ENCODE peak calls at places on chromosome 1, in ten cellular contexts. One of them, this sample, is unnamed.

GRCh38 chr1:170676628-170677027 is 12.7 kb downstream of the PRRX1 start:
- DNase-seq in NB4: no peak
- DNase-seq in endothelial cell of umbilical vein: no peak
- DNase-seq in tibial nerve: no peak
- DNase-seq in right lobe of liver: no peak
- DNase-seq in heart left ventricle: no peak
- DNase-seq in suprapubic skin: no peak
- DNase-seq in ovary: no peak
- DNase-seq in GM12892: no peak
- DNase-seq in H54: no peak
- DNase-seq in this sample: no peak

GRCh38 chr1:220528049-220528678 is at the start of gene MARK1:
- DNase-seq in heart left ventricle: peak; percentile 84
- DNase-seq in tibial nerve: peak; percentile 33
- DNase-seq in endothelial cell of umbilical vein: peak; percentile 37
- DNase-seq in right lobe of liver: peak; percentile 56
- DNase-seq in NB4: peak; percentile 5
- DNase-seq in ovary: peak; percentile 18
- DNase-seq in H54: peak; percentile 28
- DNase-seq in suprapubic skin: peak; percentile 85
- DNase-seq in GM12892: peak; percentile 50
- DNase-seq in this sample: no peak

GRCh38 chr1:16405441-16405840 is 31.8 kb downstream of the SPATA21 start:
- DNase-seq in right lobe of liver: no peak
- DNase-seq in NB4: no peak
- DNase-seq in heart left ventricle: no peak
- DNase-seq in tibial nerve: no peak
- DNase-seq in H54: no peak
- DNase-seq in ovary: no peak
- DNase-seq in GM12892: no peak
- DNase-seq in endothelial cell of umbilical vein: no peak
- DNase-seq in suprapubic skin: no peak
- DNase-seq in this sample: no peak

GRCh38 chr1:36517415-36517814 is 34.7 kb upstream of the CSF3R start:
- DNase-seq in heart left ventricle: no peak
- DNase-seq in suprapubic skin: no peak
- DNase-seq in H54: no peak
- DNase-seq in GM12892: no peak
- DNase-seq in endothelial cell of umbilical vein: no peak
- DNase-seq in right lobe of liver: no peak
- DNase-seq in ovary: no peak
- DNase-seq in tibial nerve: no peak
- DNase-seq in NB4: no peak
- DNase-seq in this sample: peak; percentile 35

GRCh38 chr1:112706505-112707216 is at the start of gene RHOC:
- DNase-seq in heart left ventricle: peak; percentile 85
- DNase-seq in endothelial cell of umbilical vein: no peak
- DNase-seq in tibial nerve: no peak
- DNase-seq in GM12892: peak; percentile 81
- DNase-seq in ovary: peak; percentile 74
- DNase-seq in NB4: peak; percentile 79
- DNase-seq in H54: peak; percentile 69
- DNase-seq in suprapubic skin: no peak
- DNase-seq in right lobe of liver: peak; percentile 80
- DNase-seq in this sample: peak; percentile 72

GRCh38 chr1:12290828-12291227 is 61.0 kb downstream of the VPS13D start:
- DNase-seq in NB4: no peak
- DNase-seq in tibial nerve: no peak
- DNase-seq in ovary: no peak
- DNase-seq in GM12892: no peak
- DNase-seq in endothelial cell of umbilical vein: no peak
- DNase-seq in right lobe of liver: no peak
- DNase-seq in heart left ventricle: no peak
- DNase-seq in H54: no peak
- DNase-seq in suprapubic skin: no peak
- DNase-seq in this sample: no peak

GRCh38 chr1:171486048-171486519 is 754 bp downstream of the PRRC2C start:
- DNase-seq in endothelial cell of umbilical vein: peak; percentile 71
- DNase-seq in heart left ventricle: no peak
- DNase-seq in ovary: no peak
- DNase-seq in suprapubic skin: no peak
- DNase-seq in right lobe of liver: no peak
- DNase-seq in H54: peak; percentile 18
- DNase-seq in GM12892: peak; percentile 8
- DNase-seq in NB4: peak; percentile 83
- DNase-seq in tibial nerve: peak; percentile 40
- DNase-seq in this sample: peak; percentile 74

GRCh38 chr1:2392071-2392442 is 416 bp downstream of the RER1 start:
- DNase-seq in heart left ventricle: no peak
- DNase-seq in NB4: no peak
- DNase-seq in H54: no peak
- DNase-seq in ovary: no peak
- DNase-seq in endothelial cell of umbilical vein: peak; percentile 25
- DNase-seq in right lobe of liver: no peak
- DNase-seq in suprapubic skin: no peak
- DNase-seq in tibial nerve: no peak
- DNase-seq in GM12892: no peak
- DNase-seq in this sample: peak; percentile 60

GRCh38 chr1:30842698-30843354 is 65.7 kb downstream of the SDC3 start:
- DNase-seq in right lobe of liver: no peak
- DNase-seq in suprapubic skin: no peak
- DNase-seq in endothelial cell of umbilical vein: no peak
- DNase-seq in tibial nerve: no peak
- DNase-seq in ovary: no peak
- DNase-seq in GM12892: no peak
- DNase-seq in H54: no peak
- DNase-seq in heart left ventricle: no peak
- DNase-seq in NB4: no peak
- DNase-seq in this sample: no peak

GRCh38 chr1:59552001-59552400 is 255.1 kb downstream of the FGGY start:
- DNase-seq in tibial nerve: no peak
- DNase-seq in H54: no peak
- DNase-seq in ovary: no peak
- DNase-seq in NB4: peak; percentile 24
- DNase-seq in endothelial cell of umbilical vein: no peak
- DNase-seq in right lobe of liver: no peak
- DNase-seq in heart left ventricle: no peak
- DNase-seq in GM12892: no peak
- DNase-seq in suprapubic skin: no peak
- DNase-seq in this sample: no peak

GRCh38 chr1:39900662-39901485 is 843 bp downstream of the MYCL start:
- DNase-seq in endothelial cell of umbilical vein: no peak
- DNase-seq in ovary: no peak
- DNase-seq in GM12892: peak; percentile 33
- DNase-seq in NB4: no peak
- DNase-seq in heart left ventricle: no peak
- DNase-seq in suprapubic skin: no peak
- DNase-seq in H54: no peak
- DNase-seq in right lobe of liver: peak; percentile 85
- DNase-seq in tibial nerve: no peak
- DNase-seq in this sample: no peak

GRCh38 chr1:12434174-12434573 is 183.8 kb downstream of the DHRS3 start:
- DNase-seq in suprapubic skin: no peak
- DNase-seq in endothelial cell of umbilical vein: peak; percentile 88
- DNase-seq in tibial nerve: no peak
- DNase-seq in GM12892: no peak
- DNase-seq in right lobe of liver: no peak
- DNase-seq in NB4: peak; percentile 89
- DNase-seq in ovary: no peak
- DNase-seq in heart left ventricle: no peak
- DNase-seq in H54: peak; percentile 21
- DNase-seq in this sample: no peak

GRCh38 chr1:118960026-118960561 is 28.0 kb downstream of the TBX15 start:
- DNase-seq in right lobe of liver: no peak
- DNase-seq in GM12892: no peak
- DNase-seq in tibial nerve: no peak
- DNase-seq in ovary: no peak
- DNase-seq in suprapubic skin: no peak
- DNase-seq in H54: no peak
- DNase-seq in endothelial cell of umbilical vein: no peak
- DNase-seq in heart left ventricle: no peak
- DNase-seq in NB4: no peak
- DNase-seq in this sample: no peak

GRCh38 chr1:29124366-29125236 is 898 bp upstream of the TMEM200B start:
- DNase-seq in endothelial cell of umbilical vein: peak; percentile 72
- DNase-seq in ovary: peak; percentile 94
- DNase-seq in tibial nerve: peak; percentile 82
- DNase-seq in H54: peak; percentile 74
- DNase-seq in GM12892: peak; percentile 64
- DNase-seq in heart left ventricle: peak; percentile 90
- DNase-seq in suprapubic skin: peak; percentile 91
- DNase-seq in NB4: peak; percentile 67
- DNase-seq in right lobe of liver: peak; percentile 78
- DNase-seq in this sample: peak; percentile 72

GRCh38 chr1:18060331-18060730 is 47.3 kb upstream of the IGSF21 start:
- DNase-seq in suprapubic skin: no peak
- DNase-seq in H54: no peak
- DNase-seq in endothelial cell of umbilical vein: no peak
- DNase-seq in NB4: no peak
- DNase-seq in tibial nerve: no peak
- DNase-seq in heart left ventricle: no peak
- DNase-seq in GM12892: no peak
- DNase-seq in ovary: no peak
- DNase-seq in right lobe of liver: no peak
- DNase-seq in this sample: no peak

GRCh38 chr1:63779338-63779819 is 5.6 kb downstream of the ROR1 start:
- DNase-seq in H54: no peak
- DNase-seq in tibial nerve: no peak
- DNase-seq in NB4: no peak
- DNase-seq in suprapubic skin: no peak
- DNase-seq in endothelial cell of umbilical vein: no peak
- DNase-seq in GM12892: no peak
- DNase-seq in heart left ventricle: no peak
- DNase-seq in ovary: no peak
- DNase-seq in right lobe of liver: no peak
- DNase-seq in this sample: no peak

DNA sequence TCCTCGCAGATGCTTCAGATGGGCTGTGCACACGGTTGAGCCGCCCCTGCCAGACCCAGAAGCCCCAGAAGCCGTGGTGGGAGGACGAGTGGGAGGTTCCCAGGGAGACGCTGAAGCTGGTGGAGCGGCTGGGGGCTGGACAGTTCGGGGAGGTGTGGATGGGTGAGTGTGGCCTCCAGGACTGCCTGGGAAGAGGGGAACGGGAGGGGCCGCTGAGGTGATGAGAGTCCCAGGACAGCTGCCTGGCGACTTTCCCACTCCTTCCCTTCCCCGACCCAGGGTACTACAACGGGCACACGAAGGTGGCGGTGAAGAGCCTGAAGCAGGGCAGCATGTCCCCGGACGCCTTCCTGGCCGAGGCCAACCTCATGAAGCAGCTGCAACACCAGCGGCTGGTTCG is 15.6 kb upstream of the HDAC1 start:
- DNase-seq in tibial nerve: no peak
- DNase-seq in NB4: no peak
- DNase-seq in heart left ventricle: no peak
- DNase-seq in ovary: no peak
- DNase-seq in suprapubic skin: no peak
- DNase-seq in H54: no peak
- DNase-seq in GM12892: no peak
- DNase-seq in right lobe of liver: no peak
- DNase-seq in endothelial cell of umbilical vein: no peak
- DNase-seq in this sample: no peak
- TF ChIP-seq POLR2A in tibial nerve: no peak
- TF ChIP-seq POLR2A in NB4: no peak
- TF ChIP-seq POLR2A in heart left ventricle: no peak
- TF ChIP-seq POLR2A in ovary: no peak
- TF ChIP-seq POLR2A in suprapubic skin: no peak
- TF ChIP-seq POLR2A in H54: no peak
- TF ChIP-seq POLR2A in GM12892: no peak
- TF ChIP-seq POLR2A in right lobe of liver: no peak
- TF ChIP-seq POLR2A in endothelial cell of umbilical vein: no peak
- TF ChIP-seq POLR2A in this sample: no peak

GRCh38 chr1:248851390-248851789 is 7.5 kb downstream of the ZNF692 start:
- DNase-seq in tibial nerve: no peak
- DNase-seq in H54: no peak
- DNase-seq in heart left ventricle: no peak
- DNase-seq in NB4: no peak
- DNase-seq in suprapubic skin: no peak
- DNase-seq in endothelial cell of umbilical vein: no peak
- DNase-seq in right lobe of liver: no peak
- DNase-seq in GM12892: no peak
- DNase-seq in ovary: no peak
- DNase-seq in this sample: no peak
- TF ChIP-seq POLR2A in tibial nerve: no peak
- TF ChIP-seq POLR2A in H54: no peak
- TF ChIP-seq POLR2A in heart left ventricle: no peak
- TF ChIP-seq POLR2A in NB4: no peak
- TF ChIP-seq POLR2A in suprapubic skin: no peak
- TF ChIP-seq POLR2A in endothelial cell of umbilical vein: no peak
- TF ChIP-seq POLR2A in right lobe of liver: no peak
- TF ChIP-seq POLR2A in GM12892: no peak
- TF ChIP-seq POLR2A in ovary: no peak
- TF ChIP-seq POLR2A in this sample: peak; percentile 25

DNA sequence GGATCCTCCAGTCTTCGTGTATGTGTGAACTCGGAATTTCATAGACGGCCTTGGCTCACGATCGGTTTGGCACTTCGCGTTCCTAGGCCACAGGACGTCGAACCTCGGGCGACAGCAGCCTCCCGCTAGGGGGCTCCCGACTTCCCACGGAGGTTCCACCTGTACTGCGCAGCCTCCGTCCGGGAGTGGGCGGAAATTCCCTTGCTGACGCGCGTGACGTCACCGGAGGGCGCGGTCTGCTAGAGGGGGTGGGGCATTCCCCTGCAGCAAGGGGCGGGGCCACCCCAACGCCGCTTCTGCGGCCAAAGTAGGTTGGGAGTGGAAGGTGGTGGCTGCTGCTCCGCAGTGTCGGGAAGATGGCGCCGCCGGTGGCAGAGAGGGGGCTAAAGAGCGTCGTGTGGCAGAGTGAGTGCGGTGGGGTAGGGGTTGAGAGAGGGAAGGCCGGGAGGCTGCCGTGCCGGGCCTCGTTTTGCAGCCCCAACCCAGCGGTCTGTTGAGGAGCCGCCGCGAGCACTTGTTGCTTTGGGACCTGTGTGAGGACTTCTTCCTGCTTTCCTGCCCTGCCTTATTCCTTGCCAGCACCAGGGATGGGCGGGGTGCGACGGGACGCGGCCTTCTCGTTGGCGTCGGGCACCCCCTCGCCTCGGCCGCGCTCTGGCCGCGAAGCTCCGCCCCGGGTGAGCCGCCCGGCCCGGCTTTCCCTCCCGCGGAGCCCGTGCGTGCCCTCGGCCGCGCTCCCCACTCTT is at the start of gene STXBP3:
- DNase-seq in endothelial cell of umbilical vein: peak; percentile 99
- DNase-seq in H54: peak; percentile 84
- DNase-seq in suprapubic skin: peak; percentile 100
- DNase-seq in NB4: peak; percentile 96
- DNase-seq in tibial nerve: peak; percentile 98
- DNase-seq in heart left ventricle: peak; percentile 99
- DNase-seq in right lobe of liver: peak; percentile 100
- DNase-seq in GM12892: peak; percentile 82
- DNase-seq in ovary: peak; percentile 99
- DNase-seq in this sample: peak; percentile 100
- TF ChIP-seq POLR2A in endothelial cell of umbilical vein: peak; percentile 97
- TF ChIP-seq POLR2A in H54: peak; percentile 90
- TF ChIP-seq POLR2A in suprapubic skin: peak; percentile 86
- TF ChIP-seq POLR2A in NB4: peak; percentile 95
- TF ChIP-seq POLR2A in tibial nerve: peak; percentile 100
- TF ChIP-seq POLR2A in heart left ventricle: peak; percentile 94
- TF ChIP-seq POLR2A in right lobe of liver: peak; percentile 98
- TF ChIP-seq POLR2A in GM12892: peak; percentile 97
- TF ChIP-seq POLR2A in ovary: peak; percentile 96
- TF ChIP-seq POLR2A in this sample: peak; percentile 98

GRCh38 chr1:6612641-6613360 is 730 bp upstream of the PHF13 start:
- DNase-seq in NB4: no peak
- DNase-seq in right lobe of liver: peak; percentile 74
- DNase-seq in H54: peak; percentile 42
- DNase-seq in suprapubic skin: peak; percentile 87
- DNase-seq in heart left ventricle: peak; percentile 43
- DNase-seq in GM12892: peak; percentile 74
- DNase-seq in tibial nerve: peak; percentile 44
- DNase-seq in endothelial cell of umbilical vein: peak; percentile 68
- DNase-seq in ovary: peak; percentile 50
- DNase-seq in this sample: peak; percentile 67
- TF ChIP-seq POLR2A in NB4: no peak
- TF ChIP-seq POLR2A in right lobe of liver: peak; percentile 58
- TF ChIP-seq POLR2A in H54: peak; percentile 31
- TF ChIP-seq POLR2A in suprapubic skin: no peak
- TF ChIP-seq POLR2A in heart left ventricle: no peak
- TF ChIP-seq POLR2A in GM12892: no peak
- TF ChIP-seq POLR2A in tibial nerve: peak; percentile 49
- TF ChIP-seq POLR2A in endothelial cell of umbilical vein: no peak
- TF ChIP-seq POLR2A in ovary: peak; percentile 45
- TF ChIP-seq POLR2A in this sample: peak; percentile 57